ENCODE peak calls at places on chromosome 15, in four cellular contexts. One of them, this sample, is unnamed.

GRCh38 chr15:74425634-74426033 is 8.1 kb downstream of the SEMA7A start:
- DNase-seq in PC-3: no peak
- DNase-seq in astrocyte: no peak
- DNase-seq in IMR-90: no peak
- DNase-seq in this sample: no peak

GRCh38 chr15:46933332-46933731 is 784.0 kb upstream of the SEMA6D start:
- DNase-seq in PC-3: no peak
- DNase-seq in astrocyte: no peak
- DNase-seq in IMR-90: no peak
- DNase-seq in this sample: no peak

GRCh38 chr15:58260186-58260910 is 122.2 kb downstream of the AQP9 start:
- DNase-seq in PC-3: no peak
- DNase-seq in astrocyte: no peak
- DNase-seq in IMR-90: peak; percentile 16
- DNase-seq in this sample: no peak

GRCh38 chr15:60326824-60327654 is 70.7 kb downstream of the ANXA2 start:
- DNase-seq in PC-3: peak; percentile 79
- DNase-seq in astrocyte: no peak
- DNase-seq in IMR-90: peak; percentile 52
- DNase-seq in this sample: no peak

GRCh38 chr15:66844747-66845145 is 142.7 kb downstream of the SMAD6 start:
- DNase-seq in PC-3: no peak
- DNase-seq in astrocyte: no peak
- DNase-seq in IMR-90: no peak
- DNase-seq in this sample: no peak

GRCh38 chr15:69160976-69161877 is 792 bp downstream of the GLCE start:
- DNase-seq in PC-3: peak; percentile 13
- DNase-seq in astrocyte: no peak
- DNase-seq in IMR-90: peak; percentile 16
- DNase-seq in this sample: no peak

GRCh38 chr15:63047792-63048114 is 5.2 kb downstream of the TPM1 start:
- DNase-seq in PC-3: no peak
- DNase-seq in astrocyte: no peak
- DNase-seq in IMR-90: no peak
- DNase-seq in this sample: no peak

GRCh38 chr15:74878273-74878672 is 5.1 kb upstream of the SCAMP2 start:
- DNase-seq in PC-3: no peak
- DNase-seq in astrocyte: no peak
- DNase-seq in IMR-90: no peak
- DNase-seq in this sample: no peak

GRCh38 chr15:85777291-85778106 is 17.2 kb downstream of the KLHL25 start:
- DNase-seq in PC-3: no peak
- DNase-seq in astrocyte: no peak
- DNase-seq in IMR-90: no peak
- DNase-seq in this sample: no peak

GRCh38 chr15:90376789-90377188 is 11.3 kb upstream of the IQGAP1 start:
- DNase-seq in PC-3: no peak
- DNase-seq in astrocyte: no peak
- DNase-seq in IMR-90: no peak
- DNase-seq in this sample: no peak

GRCh38 chr15:57444877-57445513 is 68.7 kb downstream of the CGNL1 start:
- DNase-seq in PC-3: peak; percentile 13
- DNase-seq in astrocyte: peak; percentile 47
- DNase-seq in IMR-90: no peak
- DNase-seq in this sample: no peak

GRCh38 chr15:65777053-65777452 is 15.0 kb downstream of the DENND4A start:
- DNase-seq in PC-3: no peak
- DNase-seq in astrocyte: no peak
- DNase-seq in IMR-90: no peak
- DNase-seq in this sample: no peak

GRCh38 chr15:68585574-68586273 is 6.9 kb downstream of the CORO2B start:
- DNase-seq in PC-3: no peak
- DNase-seq in astrocyte: no peak
- DNase-seq in IMR-90: no peak
- DNase-seq in this sample: no peak

GRCh38 chr15:47124430-47125102 is 592.7 kb upstream of the SEMA6D start:
- DNase-seq in PC-3: no peak
- DNase-seq in astrocyte: no peak
- DNase-seq in IMR-90: no peak
- DNase-seq in this sample: no peak

GRCh38 chr15:82647835-82648256 is 683 bp upstream of the CPEB1 start:
- DNase-seq in PC-3: no peak
- DNase-seq in astrocyte: no peak
- DNase-seq in IMR-90: no peak
- DNase-seq in this sample: no peak

GRCh38 chr15:51281368-51281967 is 56.9 kb downstream of the CYP19A1 start:
- DNase-seq in PC-3: peak; percentile 63
- DNase-seq in astrocyte: no peak
- DNase-seq in IMR-90: peak; percentile 53
- DNase-seq in this sample: no peak

GRCh38 chr15:59685737-59686297 is 3.3 kb downstream of the BNIP2 start:
- DNase-seq in PC-3: no peak
- DNase-seq in astrocyte: peak; percentile 45
- DNase-seq in IMR-90: peak; percentile 38
- DNase-seq in this sample: no peak

GRCh38 chr15:71115567-71116351 is 488 bp downstream of the THSD4 start:
- DNase-seq in PC-3: peak; percentile 62
- DNase-seq in astrocyte: peak; percentile 48
- DNase-seq in IMR-90: peak; percentile 58
- DNase-seq in this sample: no peak

GRCh38 chr15:39504812-39505211 is 76.1 kb upstream of the THBS1 start:
- DNase-seq in PC-3: peak; percentile 78
- DNase-seq in astrocyte: peak; percentile 95
- DNase-seq in IMR-90: peak; percentile 91
- DNase-seq in this sample: no peak

GRCh38 chr15:61411941-61412510 is 182.9 kb upstream of the RORA start:
- DNase-seq in PC-3: no peak
- DNase-seq in astrocyte: no peak
- DNase-seq in IMR-90: no peak
- DNase-seq in this sample: no peak

GRCh38 chr15:64050281-64051092 is 4.2 kb upstream of the DAPK2 start:
- DNase-seq in PC-3: no peak
- DNase-seq in astrocyte: no peak
- DNase-seq in IMR-90: no peak
- DNase-seq in this sample: no peak

GRCh38 chr15:69089258-69089657 is 71.2 kb upstream of the GLCE start:
- DNase-seq in PC-3: no peak
- DNase-seq in astrocyte: no peak
- DNase-seq in IMR-90: no peak
- DNase-seq in this sample: no peak

GRCh38 chr15:84653910-84654688 is at the start of gene WDR73:
- DNase-seq in PC-3: peak; percentile 93
- DNase-seq in astrocyte: peak; percentile 84
- DNase-seq in IMR-90: peak; percentile 92
- DNase-seq in this sample: peak; percentile 78

GRCh38 chr15:96992817-96993216 is 662.3 kb downstream of the NR2F2 start:
- DNase-seq in PC-3: no peak
- DNase-seq in astrocyte: no peak
- DNase-seq in IMR-90: no peak
- DNase-seq in this sample: no peak

GRCh38 chr15:47586653-47587224 is 130.6 kb upstream of the SEMA6D start:
- DNase-seq in PC-3: peak; percentile 21
- DNase-seq in astrocyte: no peak
- DNase-seq in IMR-90: no peak
- DNase-seq in this sample: no peak

GRCh38 chr15:34038404-34039179 is 412 bp downstream of the AVEN start:
- DNase-seq in PC-3: peak; percentile 79
- DNase-seq in astrocyte: peak; percentile 67
- DNase-seq in IMR-90: peak; percentile 70
- DNase-seq in this sample: no peak

GRCh38 chr15:34043391-34043790 is 4.4 kb upstream of the AVEN start:
- DNase-seq in PC-3: no peak
- DNase-seq in astrocyte: no peak
- DNase-seq in IMR-90: no peak
- DNase-seq in this sample: no peak

GRCh38 chr15:34039506-34040123 is 611 bp upstream of the AVEN start:
- DNase-seq in PC-3: no peak
- DNase-seq in astrocyte: no peak
- DNase-seq in IMR-90: peak; percentile 45
- DNase-seq in this sample: peak; percentile 25

GRCh38 chr15:34038023-34038403 is 991 bp downstream of the AVEN start:
- DNase-seq in PC-3: no peak
- DNase-seq in astrocyte: no peak
- DNase-seq in IMR-90: no peak
- DNase-seq in this sample: no peak

GRCh38 chr15:34039180-34039486 is at the start of gene AVEN:
- DNase-seq in PC-3: no peak
- DNase-seq in astrocyte: no peak
- DNase-seq in IMR-90: no peak
- DNase-seq in this sample: no peak
- H2AFZ ChIP-seq in PC-3: peak within 1 kb of the TSS; percentile 94
- H2AFZ ChIP-seq in astrocyte: peak within 1 kb of the TSS; percentile 97
- H2AFZ ChIP-seq in IMR-90: peak within 1 kb of the TSS; percentile 97
- H2AFZ ChIP-seq in this sample: peak within 1 kb of the TSS; percentile 94

GRCh38 chr15:48914717-48915116 is 36.8 kb downstream of the EID1 start:
- DNase-seq in PC-3: no peak
- DNase-seq in astrocyte: no peak
- DNase-seq in IMR-90: no peak
- DNase-seq in this sample: no peak
- H2AFZ ChIP-seq in PC-3: no peak overlapping the region
- H2AFZ ChIP-seq in astrocyte: no peak overlapping the region
- H2AFZ ChIP-seq in IMR-90: no peak overlapping the region
- H2AFZ ChIP-seq in this sample: no peak overlapping the region

DNA sequence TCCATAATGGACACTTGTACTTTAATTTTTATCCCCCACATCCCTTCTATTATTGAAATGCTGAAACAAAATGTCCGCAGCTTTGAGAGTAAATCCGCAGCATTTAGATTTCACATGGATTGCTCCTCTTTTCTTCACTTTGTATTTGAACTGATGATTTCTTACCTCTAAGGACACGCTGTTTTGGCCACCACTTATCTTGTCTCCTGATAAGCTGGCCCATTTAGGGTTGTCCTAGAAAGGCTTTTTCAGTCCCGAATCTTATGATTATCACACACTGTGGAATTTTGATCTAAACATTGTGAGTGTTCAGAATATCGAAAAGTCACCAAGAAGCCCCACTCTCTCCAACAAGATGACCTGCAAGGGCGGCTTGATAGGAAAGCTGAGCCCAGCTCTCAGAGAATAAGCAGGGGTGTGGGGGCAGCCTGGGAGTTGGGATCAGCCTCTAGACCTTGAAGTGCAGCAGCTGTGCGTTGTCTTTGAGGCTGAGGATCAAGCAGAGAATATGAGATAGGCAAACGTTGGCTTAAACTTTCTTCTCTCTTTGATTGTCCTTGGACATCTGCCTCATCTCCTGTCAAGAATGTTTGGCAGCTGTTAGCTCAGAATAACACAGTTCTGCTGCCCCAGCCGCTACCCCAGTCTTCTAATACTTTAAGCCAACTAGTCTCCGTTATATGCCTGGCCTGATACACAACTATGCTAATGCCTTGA is 399.7 kb upstream of the NR2F2 start:
- DNase-seq in PC-3: no peak
- DNase-seq in astrocyte: no peak
- DNase-seq in IMR-90: no peak
- DNase-seq in this sample: no peak
- H2AFZ ChIP-seq in PC-3: no peak overlapping the region
- H2AFZ ChIP-seq in astrocyte: no peak overlapping the region
- H2AFZ ChIP-seq in IMR-90: no peak overlapping the region
- H2AFZ ChIP-seq in this sample: no peak overlapping the region

GRCh38 chr15:80052597-80053304 is 6.7 kb upstream of the ZFAND6 start:
- DNase-seq in PC-3: no peak
- DNase-seq in astrocyte: no peak
- DNase-seq in IMR-90: no peak
- DNase-seq in this sample: no peak
- H2AFZ ChIP-seq in PC-3: no peak overlapping the region
- H2AFZ ChIP-seq in astrocyte: no peak overlapping the region
- H2AFZ ChIP-seq in IMR-90: no peak overlapping the region
- H2AFZ ChIP-seq in this sample: peak overlapping the region; percentile 31

DNA sequence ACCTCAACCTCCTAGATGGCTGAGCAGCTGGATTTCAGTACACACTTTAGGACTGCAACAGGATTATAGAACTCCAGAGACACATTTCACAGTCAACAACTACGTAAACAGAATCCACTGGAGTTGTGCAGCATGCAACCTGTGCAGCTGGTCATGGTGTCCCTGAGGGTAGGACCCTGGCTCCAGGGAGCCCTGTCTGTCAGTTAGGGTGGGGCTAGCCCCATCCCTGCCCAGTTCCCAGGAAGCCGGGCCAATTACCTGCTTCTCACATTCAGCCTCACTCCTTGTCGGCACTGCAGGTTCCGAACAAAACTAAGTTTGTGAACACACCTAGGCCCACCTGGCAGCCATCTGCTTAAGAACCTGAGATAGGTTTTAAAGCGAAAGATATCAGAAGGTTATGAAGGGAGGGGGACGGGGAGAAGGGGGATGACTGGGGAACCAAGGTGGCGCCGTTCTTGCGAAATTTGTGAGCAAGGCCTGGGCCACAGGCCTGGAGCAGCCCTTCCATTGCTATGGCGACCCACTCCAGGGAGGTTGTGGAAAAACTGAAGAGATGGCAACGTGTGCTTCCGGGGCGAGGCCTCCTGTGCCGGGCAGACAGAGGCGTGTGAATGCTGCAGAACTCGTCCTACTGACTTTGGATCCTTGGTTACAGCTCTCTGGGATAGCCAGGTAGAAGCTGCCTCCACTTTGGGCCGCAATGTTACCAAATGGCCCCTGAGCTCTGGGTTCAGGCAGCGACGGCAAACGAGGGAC is 25.3 kb downstream of the ACSBG1 start:
- DNase-seq in PC-3: peak; percentile 43
- DNase-seq in astrocyte: no peak
- DNase-seq in IMR-90: no peak
- DNase-seq in this sample: no peak
- H2AFZ ChIP-seq in PC-3: no peak overlapping the region
- H2AFZ ChIP-seq in astrocyte: no peak overlapping the region
- H2AFZ ChIP-seq in IMR-90: peak overlapping the region; percentile 0
- H2AFZ ChIP-seq in this sample: no peak overlapping the region

This sample was measured in GM12878.